ENCODE peak calls at places on chromosomes 12 and 14, in seven cellular contexts. A is stimulated activated CD8-positive, alpha-beta memory T cell treated with anti-CD3 and anti-CD28 coated beads, Interleukin-2, amount 100 ng/mL, for 1 hour; Z is NCI-H524 treated with DMSO at 0.1 percent for 48 hours; R is CD8-positive, alpha-beta T cell; I is NCI-H510A treated with DMSO at 0.1 percent for 48 hours; U is neural progenitor cell; P is esophagus squamous epithelium. W is an unnamed sample.

GRCh38 chr14:29805415-29806123 is 122.1 kb downstream of the PRKD1 start:
- DNase-seq in I (peak; percentile 27), U (no peak), Z (no peak), R (no peak), P (no peak), A (no peak), W (no peak)

GRCh38 chr14:92513204-92513965 is at the start of gene RIN3:
- DNase-seq in P (peak; percentile 16), R (peak; percentile 35), Z (no peak), U (peak; percentile 78), I (peak; percentile 36), A (no peak), W (no peak)

GRCh38 chr12:31517994-31518393 is 72.9 kb downstream of the DENND5B start:
- DNase-seq in I (no peak), U (no peak), R (no peak), A (no peak), P (no peak), Z (no peak), W (no peak)

GRCh38 chr12:11202811-11203210 is 16.1 kb upstream of the TAS2R42 start:
- DNase-seq in U (no peak), A (no peak), R (no peak), I (no peak), P (no peak), Z (no peak), W (no peak)

GRCh38 chr12:28966049-28966778 is 182.9 kb upstream of the FAR2 start:
- DNase-seq in Z (no peak), R (no peak), P (no peak), U (peak; percentile 7), I (no peak), A (no peak), W (no peak)

GRCh38 chr14:104297313-104297704 is 158.9 kb downstream of the KIF26A start:
- DNase-seq in U (no peak), Z (no peak), A (no peak), R (no peak), I (no peak), P (no peak), W (no peak)

GRCh38 chr14:64654931-64655330 is 49.3 kb upstream of the PLEKHG3 start:
- DNase-seq in I (no peak), R (no peak), Z (no peak), A (no peak), P (no peak), U (no peak), W (no peak)

GRCh38 chr14:29671034-29671433 is 256.6 kb downstream of the PRKD1 start:
- DNase-seq in A (no peak), I (no peak), P (no peak), Z (no peak), R (no peak), U (no peak), W (no peak)

GRCh38 chr12:110224379-110225304 is 56.4 kb upstream of the ATP2A2 start:
- DNase-seq in Z (no peak), U (no peak), I (no peak), A (no peak), P (no peak), R (no peak), W (peak; percentile 5)

GRCh38 chr12:122845041-122845864 is 10.0 kb downstream of the HIP1R start:
- DNase-seq in P (no peak), I (no peak), U (no peak), A (no peak), R (no peak), Z (no peak), W (no peak)

GRCh38 chr12:67702136-67702535 is 53.6 kb downstream of the DYRK2 start:
- DNase-seq in Z (peak; percentile 40), P (no peak), U (no peak), I (no peak), A (no peak), R (no peak), W (no peak)

GRCh38 chr14:32696325-32697101 is 242.2 kb upstream of the NPAS3 start:
- DNase-seq in U (no peak), I (no peak), R (no peak), A (no peak), P (no peak), Z (peak; percentile 74), W (no peak)

GRCh38 chr12:21065845-21066244 is 65.1 kb upstream of the SLCO1B1 start:
- DNase-seq in P (no peak), I (peak; percentile 7), U (peak; percentile 4), Z (no peak), R (no peak), A (no peak), W (no peak)

GRCh38 chr12:9364224-9365176 is 156.3 kb upstream of the PZP start:
- DNase-seq in P (no peak), A (no peak), U (peak; percentile 62), R (no peak), I (no peak), Z (no peak), W (no peak)

W was measured in cerebellar nuclear complex.